ENCODE peak calls at places on chromosome 21, in six cellular contexts. One of them, this sample, is unnamed.
A peak's percentile ranks its signal among the peaks of the same experiment; 100 is the strongest.

GRCh38 chr21:31459457-31459856 is 115.4 kb upstream of the TIAM1 start:
- DNase-seq in stromal cell of bone marrow: no peak
- DNase-seq in effector memory CD4-positive, alpha-beta T cell: no peak
- DNase-seq in K562: peak; percentile 45
- DNase-seq in cardiac muscle cell: no peak
- DNase-seq in activated naive CD4-positive, alpha-beta T cell treated with anti-CD3 and anti-CD28 coated beads, Interleukin-2, amount 10 ng/mL, durations not matched to agents 7 days and 5 days: no peak
- DNase-seq in this sample: no peak

GRCh38 chr21:41142051-41142795 is 25.7 kb upstream of the BACE2 start:
- DNase-seq in stromal cell of bone marrow: peak; percentile 62
- DNase-seq in effector memory CD4-positive, alpha-beta T cell: no peak
- DNase-seq in K562: no peak
- DNase-seq in cardiac muscle cell: peak; percentile 69
- DNase-seq in activated naive CD4-positive, alpha-beta T cell treated with anti-CD3 and anti-CD28 coated beads, Interleukin-2, amount 10 ng/mL, durations not matched to agents 7 days and 5 days: no peak
- DNase-seq in this sample: no peak

GRCh38 chr21:45640888-45641479 is 2.5 kb upstream of the PCBP3 start:
- DNase-seq in stromal cell of bone marrow: no peak
- DNase-seq in effector memory CD4-positive, alpha-beta T cell: no peak
- DNase-seq in K562: peak; percentile 17
- DNase-seq in cardiac muscle cell: peak; percentile 87
- DNase-seq in activated naive CD4-positive, alpha-beta T cell treated with anti-CD3 and anti-CD28 coated beads, Interleukin-2, amount 10 ng/mL, durations not matched to agents 7 days and 5 days: no peak
- DNase-seq in this sample: no peak

GRCh38 chr21:46124083-46124925 is 26.4 kb downstream of the COL6A2 start:
- DNase-seq in stromal cell of bone marrow: no peak
- DNase-seq in effector memory CD4-positive, alpha-beta T cell: no peak
- DNase-seq in K562: no peak
- DNase-seq in cardiac muscle cell: no peak
- DNase-seq in activated naive CD4-positive, alpha-beta T cell treated with anti-CD3 and anti-CD28 coated beads, Interleukin-2, amount 10 ng/mL, durations not matched to agents 7 days and 5 days: peak; percentile 16
- DNase-seq in this sample: no peak

GRCh38 chr21:39805983-39806382 is 61.0 kb downstream of the IGSF5 start:
- DNase-seq in stromal cell of bone marrow: no peak
- DNase-seq in effector memory CD4-positive, alpha-beta T cell: no peak
- DNase-seq in K562: no peak
- DNase-seq in cardiac muscle cell: no peak
- DNase-seq in activated naive CD4-positive, alpha-beta T cell treated with anti-CD3 and anti-CD28 coated beads, Interleukin-2, amount 10 ng/mL, durations not matched to agents 7 days and 5 days: no peak
- DNase-seq in this sample: no peak

GRCh38 chr21:16554522-16554921 is 824.7 kb downstream of the USP25 start:
- DNase-seq in stromal cell of bone marrow: no peak
- DNase-seq in effector memory CD4-positive, alpha-beta T cell: no peak
- DNase-seq in K562: no peak
- DNase-seq in cardiac muscle cell: peak; percentile 57
- DNase-seq in activated naive CD4-positive, alpha-beta T cell treated with anti-CD3 and anti-CD28 coated beads, Interleukin-2, amount 10 ng/mL, durations not matched to agents 7 days and 5 days: no peak
- DNase-seq in this sample: no peak

GRCh38 chr21:31909772-31910470 is 37.1 kb downstream of the HUNK start:
- DNase-seq in stromal cell of bone marrow: no peak
- DNase-seq in effector memory CD4-positive, alpha-beta T cell: no peak
- DNase-seq in K562: no peak
- DNase-seq in cardiac muscle cell: no peak
- DNase-seq in activated naive CD4-positive, alpha-beta T cell treated with anti-CD3 and anti-CD28 coated beads, Interleukin-2, amount 10 ng/mL, durations not matched to agents 7 days and 5 days: no peak
- DNase-seq in this sample: no peak

GRCh38 chr21:25560151-25560783 is 47.0 kb downstream of the MRPL39 start:
- DNase-seq in stromal cell of bone marrow: no peak
- DNase-seq in effector memory CD4-positive, alpha-beta T cell: no peak
- DNase-seq in K562: no peak
- DNase-seq in cardiac muscle cell: peak; percentile 17
- DNase-seq in activated naive CD4-positive, alpha-beta T cell treated with anti-CD3 and anti-CD28 coated beads, Interleukin-2, amount 10 ng/mL, durations not matched to agents 7 days and 5 days: no peak
- DNase-seq in this sample: no peak

GRCh38 chr21:14080040-14080763 is 130.6 kb downstream of the LIPI start:
- DNase-seq in stromal cell of bone marrow: no peak
- DNase-seq in effector memory CD4-positive, alpha-beta T cell: no peak
- DNase-seq in K562: no peak
- DNase-seq in cardiac muscle cell: no peak
- DNase-seq in activated naive CD4-positive, alpha-beta T cell treated with anti-CD3 and anti-CD28 coated beads, Interleukin-2, amount 10 ng/mL, durations not matched to agents 7 days and 5 days: no peak
- DNase-seq in this sample: no peak

GRCh38 chr21:27213328-27213727 is 246.4 kb upstream of the ADAMTS5 start:
- DNase-seq in stromal cell of bone marrow: no peak
- DNase-seq in effector memory CD4-positive, alpha-beta T cell: no peak
- DNase-seq in K562: no peak
- DNase-seq in cardiac muscle cell: peak; percentile 33
- DNase-seq in activated naive CD4-positive, alpha-beta T cell treated with anti-CD3 and anti-CD28 coated beads, Interleukin-2, amount 10 ng/mL, durations not matched to agents 7 days and 5 days: no peak
- DNase-seq in this sample: no peak

GRCh38 chr21:37450385-37451044 is 83.9 kb downstream of the DYRK1A start:
- DNase-seq in stromal cell of bone marrow: no peak
- DNase-seq in effector memory CD4-positive, alpha-beta T cell: no peak
- DNase-seq in K562: no peak
- DNase-seq in cardiac muscle cell: peak; percentile 34
- DNase-seq in activated naive CD4-positive, alpha-beta T cell treated with anti-CD3 and anti-CD28 coated beads, Interleukin-2, amount 10 ng/mL, durations not matched to agents 7 days and 5 days: no peak
- DNase-seq in this sample: no peak

GRCh38 chr21:35635994-35636393 is 424.3 kb downstream of the SETD4 start:
- DNase-seq in stromal cell of bone marrow: no peak
- DNase-seq in effector memory CD4-positive, alpha-beta T cell: no peak
- DNase-seq in K562: no peak
- DNase-seq in cardiac muscle cell: no peak
- DNase-seq in activated naive CD4-positive, alpha-beta T cell treated with anti-CD3 and anti-CD28 coated beads, Interleukin-2, amount 10 ng/mL, durations not matched to agents 7 days and 5 days: no peak
- DNase-seq in this sample: no peak

GRCh38 chr21:35779167-35779566 is 281.2 kb downstream of the SETD4 start:
- DNase-seq in stromal cell of bone marrow: no peak
- DNase-seq in effector memory CD4-positive, alpha-beta T cell: no peak
- DNase-seq in K562: no peak
- DNase-seq in cardiac muscle cell: no peak
- DNase-seq in activated naive CD4-positive, alpha-beta T cell treated with anti-CD3 and anti-CD28 coated beads, Interleukin-2, amount 10 ng/mL, durations not matched to agents 7 days and 5 days: no peak
- DNase-seq in this sample: no peak

GRCh38 chr21:27649323-27649722 is 682.4 kb upstream of the ADAMTS5 start:
- DNase-seq in stromal cell of bone marrow: peak; percentile 93
- DNase-seq in effector memory CD4-positive, alpha-beta T cell: no peak
- DNase-seq in K562: no peak
- DNase-seq in cardiac muscle cell: peak; percentile 81
- DNase-seq in activated naive CD4-positive, alpha-beta T cell treated with anti-CD3 and anti-CD28 coated beads, Interleukin-2, amount 10 ng/mL, durations not matched to agents 7 days and 5 days: no peak
- DNase-seq in this sample: no peak

GRCh38 chr21:20639026-20639425 is 359.2 kb upstream of the NCAM2 start:
- DNase-seq in stromal cell of bone marrow: no peak
- DNase-seq in effector memory CD4-positive, alpha-beta T cell: no peak
- DNase-seq in K562: no peak
- DNase-seq in cardiac muscle cell: peak; percentile 1
- DNase-seq in activated naive CD4-positive, alpha-beta T cell treated with anti-CD3 and anti-CD28 coated beads, Interleukin-2, amount 10 ng/mL, durations not matched to agents 7 days and 5 days: no peak
- DNase-seq in this sample: no peak

GRCh38 chr21:42063578-42064521 is 7.3 kb upstream of the UMODL1 start:
- DNase-seq in stromal cell of bone marrow: no peak
- DNase-seq in effector memory CD4-positive, alpha-beta T cell: peak; percentile 17
- DNase-seq in K562: no peak
- DNase-seq in cardiac muscle cell: no peak
- DNase-seq in activated naive CD4-positive, alpha-beta T cell treated with anti-CD3 and anti-CD28 coated beads, Interleukin-2, amount 10 ng/mL, durations not matched to agents 7 days and 5 days: peak; percentile 77
- DNase-seq in this sample: no peak

GRCh38 chr21:43640437-43640836 is 18.9 kb downstream of the HSF2BP start:
- DNase-seq in stromal cell of bone marrow: no peak
- DNase-seq in effector memory CD4-positive, alpha-beta T cell: no peak
- DNase-seq in K562: no peak
- DNase-seq in cardiac muscle cell: peak; percentile 29
- DNase-seq in activated naive CD4-positive, alpha-beta T cell treated with anti-CD3 and anti-CD28 coated beads, Interleukin-2, amount 10 ng/mL, durations not matched to agents 7 days and 5 days: no peak
- DNase-seq in this sample: no peak

GRCh38 chr21:36661511-36662309 is 37.2 kb upstream of the SIM2 start:
- DNase-seq in stromal cell of bone marrow: no peak
- DNase-seq in effector memory CD4-positive, alpha-beta T cell: no peak
- DNase-seq in K562: peak; percentile 37
- DNase-seq in cardiac muscle cell: peak; percentile 45
- DNase-seq in activated naive CD4-positive, alpha-beta T cell treated with anti-CD3 and anti-CD28 coated beads, Interleukin-2, amount 10 ng/mL, durations not matched to agents 7 days and 5 days: no peak
- DNase-seq in this sample: no peak

GRCh38 chr21:25999935-26000582 is 170.5 kb downstream of the APP start:
- DNase-seq in stromal cell of bone marrow: no peak
- DNase-seq in effector memory CD4-positive, alpha-beta T cell: no peak
- DNase-seq in K562: no peak
- DNase-seq in cardiac muscle cell: no peak
- DNase-seq in activated naive CD4-positive, alpha-beta T cell treated with anti-CD3 and anti-CD28 coated beads, Interleukin-2, amount 10 ng/mL, durations not matched to agents 7 days and 5 days: peak; percentile 58
- DNase-seq in this sample: no peak

GRCh38 chr21:37164742-37165141 is 91.7 kb downstream of the TTC3 start:
- DNase-seq in stromal cell of bone marrow: no peak
- DNase-seq in effector memory CD4-positive, alpha-beta T cell: no peak
- DNase-seq in K562: no peak
- DNase-seq in cardiac muscle cell: peak; percentile 55
- DNase-seq in activated naive CD4-positive, alpha-beta T cell treated with anti-CD3 and anti-CD28 coated beads, Interleukin-2, amount 10 ng/mL, durations not matched to agents 7 days and 5 days: no peak
- DNase-seq in this sample: no peak

GRCh38 chr21:35895598-35895997 is 164.7 kb downstream of the SETD4 start:
- DNase-seq in stromal cell of bone marrow: no peak
- DNase-seq in effector memory CD4-positive, alpha-beta T cell: no peak
- DNase-seq in K562: no peak
- DNase-seq in cardiac muscle cell: no peak
- DNase-seq in activated naive CD4-positive, alpha-beta T cell treated with anti-CD3 and anti-CD28 coated beads, Interleukin-2, amount 10 ng/mL, durations not matched to agents 7 days and 5 days: no peak
- DNase-seq in this sample: no peak

GRCh38 chr21:45971487-45972352 is 9.8 kb upstream of the COL6A1 start:
- DNase-seq in stromal cell of bone marrow: no peak
- DNase-seq in effector memory CD4-positive, alpha-beta T cell: no peak
- DNase-seq in K562: no peak
- DNase-seq in cardiac muscle cell: peak; percentile 78
- DNase-seq in activated naive CD4-positive, alpha-beta T cell treated with anti-CD3 and anti-CD28 coated beads, Interleukin-2, amount 10 ng/mL, durations not matched to agents 7 days and 5 days: no peak
- DNase-seq in this sample: no peak